ENCODE peak calls at places on chromosome 16, in four cellular contexts. O, X, V and T are unnamed samples.

GRCh38 chr16:17459903-17460521 is 10.7 kb downstream of the XYLT1 start:
- DNase-seq in O (no peak), X (no peak), V (no peak), T (no peak)

GRCh38 chr16:11726008-11726407 is 16.6 kb downstream of the TXNDC11 start:
- DNase-seq in O (no peak), X (no peak), V (no peak), T (no peak)

GRCh38 chr16:21157632-21158031 is 842 bp upstream of the LDAF1 start:
- DNase-seq in O (no peak), X (no peak), V (no peak), T (no peak)

GRCh38 chr16:6558133-6558532 is 774.5 kb upstream of the RBFOX1 start:
- DNase-seq in O (no peak), X (no peak), V (peak; percentile 72), T (no peak)

GRCh38 chr16:2835638-2836493 is 5.8 kb downstream of the ZG16B start:
- DNase-seq in O (no peak), X (no peak), V (peak; percentile 56), T (no peak)

GRCh38 chr16:4321286-4322120 is 5.6 kb downstream of the GLIS2 start:
- DNase-seq in O (no peak), X (no peak), V (no peak), T (no peak)

GRCh38 chr16:14564323-14564722 is 65.7 kb downstream of the PARN start:
- DNase-seq in O (no peak), X (no peak), V (peak; percentile 8), T (no peak)

GRCh38 chr16:67463059-67463458 is 17.9 kb downstream of the ATP6V0D1 start:
- DNase-seq in O (no peak), X (no peak), V (no peak), T (no peak)

GRCh38 chr16:85471469-85472431 is 141.4 kb upstream of the GSE1 start:
- DNase-seq in O (no peak), X (no peak), V (no peak), T (no peak)

GRCh38 chr16:28899882-28900600 is 21.8 kb downstream of the ATP2A1 start:
- DNase-seq in O (no peak), X (no peak), V (no peak), T (no peak)

GRCh38 chr16:76906552-76906951 is 284.4 kb upstream of the MON1B start:
- DNase-seq in O (no peak), X (no peak), V (no peak), T (no peak)

GRCh38 chr16:57265850-57266530 is 18.5 kb downstream of the PLLP start:
- DNase-seq in O (no peak), X (peak; percentile 74), V (no peak), T (no peak)

GRCh38 chr16:565420-566330 is 1.1 kb upstream of the NHLRC4 start:
- DNase-seq in O (no peak), X (peak; percentile 38), V (no peak), T (peak; percentile 57)

GRCh38 chr16:78257376-78257728 is 157.9 kb downstream of the WWOX start:
- DNase-seq in O (no peak), X (no peak), V (no peak), T (peak; percentile 32)

GRCh38 chr16:17076818-17077498 is 393.8 kb downstream of the XYLT1 start:
- DNase-seq in O (no peak), X (no peak), V (no peak), T (no peak)

GRCh38 chr16:78437352-78437968 is 338.0 kb downstream of the WWOX start:
- DNase-seq in O (peak; percentile 10), X (peak; percentile 61), V (peak; percentile 76), T (peak; percentile 59)

DNA sequence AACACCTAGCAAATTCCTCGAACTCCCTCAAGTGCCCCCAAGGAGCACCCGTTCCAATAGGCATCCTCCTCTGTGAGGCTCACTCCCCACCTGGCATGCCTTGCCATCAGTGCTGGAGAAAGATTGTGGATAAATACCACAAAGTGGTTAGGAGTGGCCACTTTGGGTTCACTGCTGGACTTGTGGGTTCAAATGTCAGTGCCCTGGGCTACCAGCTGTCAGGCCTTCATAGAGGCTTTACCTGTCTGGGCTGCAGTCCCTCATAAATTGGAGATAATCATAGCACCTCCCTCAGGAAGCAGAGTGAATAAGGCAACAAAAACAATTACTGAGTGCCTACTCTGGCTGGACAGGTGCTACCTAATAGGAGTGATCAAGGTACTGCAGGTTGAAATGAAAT is 1.5 kb upstream of the SYT17 start:
- DNase-seq in O (no peak), X (peak; percentile 11), V (no peak), T (no peak)
- TF ChIP-seq CTCF in O (no peak), X (peak; percentile 13), V (peak; percentile 27), T (no peak)

GRCh38 chr16:30369091-30369937 is 980 bp downstream of the TBC1D10B start:
- DNase-seq in O (no peak), X (no peak), V (peak; percentile 29), T (peak; percentile 56)

GRCh38 chr16:30372037-30372712 is 1.9 kb upstream of the TBC1D10B start:
- DNase-seq in O (no peak), X (no peak), V (no peak), T (no peak)

GRCh38 chr16:30369938-30370443 is 303 bp downstream of the TBC1D10B start:
- DNase-seq in O (no peak), X (no peak), V (no peak), T (no peak)

GRCh38 chr16:30371248-30371816 is 1.0 kb upstream of the TBC1D10B start:
- DNase-seq in O (no peak), X (no peak), V (peak; percentile 27), T (no peak)

GRCh38 chr16:30370444-30371247 is at the start of gene TBC1D10B:
- DNase-seq in O (peak; percentile 99), X (peak; percentile 99), V (peak; percentile 100), T (peak; percentile 99)
- TF ChIP-seq CTCF in O (peak; percentile 27), X (peak; percentile 47), V (no peak), T (no peak)

DNA sequence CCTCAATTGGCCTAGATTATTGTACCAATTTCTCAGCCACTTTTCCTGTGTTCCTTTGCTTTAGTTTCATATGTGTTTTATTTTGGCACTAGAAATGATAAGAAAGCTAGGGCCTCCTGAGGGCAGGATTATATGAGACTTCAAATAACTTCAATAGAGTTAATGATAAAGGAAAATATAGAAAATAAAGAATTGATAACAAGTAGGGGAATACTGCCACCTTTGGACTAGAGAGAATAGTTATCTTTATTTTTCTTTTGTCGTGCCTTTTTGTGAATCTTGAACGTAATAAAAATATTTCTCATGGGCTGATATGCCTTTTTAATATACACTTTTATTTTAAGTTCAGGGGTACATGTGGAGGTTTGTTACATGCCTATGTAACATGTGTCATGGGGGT is 29.3 kb upstream of the RBL2 start:
- DNase-seq in O (no peak), X (no peak), V (no peak), T (no peak)
- TF ChIP-seq CTCF in O (no peak), X (no peak), V (peak; percentile 38), T (no peak)

DNA sequence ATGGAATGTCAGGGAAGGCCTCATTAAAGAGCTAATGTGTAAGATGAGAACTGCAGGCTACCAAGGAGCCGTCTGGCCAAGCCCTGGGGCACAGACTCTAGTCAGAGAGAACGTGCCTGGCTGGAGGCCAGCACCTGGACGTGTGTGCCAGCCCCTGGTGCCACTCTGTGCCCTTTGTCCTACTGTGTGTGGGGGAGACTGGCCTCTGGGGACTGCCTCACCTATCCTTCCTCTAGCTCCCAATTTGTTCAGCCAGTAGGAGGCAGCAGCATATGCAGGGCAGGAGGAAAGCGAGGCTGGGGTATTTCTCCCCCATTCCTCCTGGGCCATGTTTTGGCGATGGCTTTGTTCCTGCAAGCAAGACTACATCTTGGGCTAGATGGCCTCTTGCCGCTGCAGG is 37.1 kb downstream of the KNOP1 start:
- DNase-seq in O (no peak), X (no peak), V (peak; percentile 56), T (no peak)
- TF ChIP-seq CTCF in O (no peak), X (peak; percentile 50), V (peak; percentile 48), T (no peak)

GRCh38 chr16:30902070-30902972 is 5.9 kb downstream of the CTF1 start:
- DNase-seq in O (no peak), X (peak; percentile 88), V (peak; percentile 71), T (peak; percentile 81)
- TF ChIP-seq CTCF in O (no peak), X (peak; percentile 7), V (no peak), T (no peak)

GRCh38 chr16:50371936-50372595 is 3.3 kb upstream of the BRD7 start:
- DNase-seq in O (no peak), X (peak; percentile 13), V (peak; percentile 56), T (peak; percentile 56)
- TF ChIP-seq CTCF in O (no peak), X (peak; percentile 30), V (peak; percentile 46), T (peak; percentile 31)